ENCODE peak calls at places on chromosomes 13 and 19, in seven cellular contexts. U is AG20443, R is GM04503, J is HFFc6, B is hypothalamus, G is PC-3, Q is heart right ventricle. H is an unnamed sample.

GRCh38 chr13:32314968-32315254 is 252 bp downstream of the ZAR1L start:
- DNase-seq in U (peak), R (no peak), J (peak), B (no peak), G (peak), Q (peak), H (no peak)

GRCh38 chr19:33156354-33156753 is 24.4 kb downstream of the WDR88 start:
- DNase-seq in U (peak), R (no peak), J (peak), B (no peak), G (peak), Q (no peak), H (no peak)

GRCh38 chr19:53538378-53539109 is 599 bp downstream of the ZNF331 start:
- DNase-seq in U (no peak), R (no peak), J (no peak), B (no peak), G (peak), Q (no peak), H (no peak)

GRCh38 chr13:27406178-27406939 is 18.1 kb upstream of the GTF3A start:
- DNase-seq in U (peak), R (no peak), J (peak), B (no peak), G (peak), Q (no peak), H (no peak)

GRCh38 chr13:76816394-76816793 is 69.8 kb downstream of the KCTD12 start:
- DNase-seq in U (no peak), R (no peak), J (no peak), B (no peak), G (no peak), Q (no peak), H (no peak)

GRCh38 chr19:13195678-13196077 is 45.5 kb downstream of the IER2 start:
- DNase-seq in U (no peak), R (no peak), J (no peak), B (no peak), G (no peak), Q (no peak), H (peak)

GRCh38 chr19:5308471-5309437 is 31.9 kb downstream of the PTPRS start:
- DNase-seq in U (peak), R (no peak), J (no peak), B (peak), G (no peak), Q (peak), H (no peak)

GRCh38 chr13:30045916-30046704 is 195.7 kb upstream of the UBL3 start:
- DNase-seq in U (peak), R (no peak), J (peak), B (no peak), G (peak), Q (no peak), H (no peak)

GRCh38 chr19:1324792-1325567 is 39.3 kb downstream of the EFNA2 start:
- DNase-seq in U (peak), R (peak), J (peak), B (no peak), G (peak), Q (peak), H (no peak)

GRCh38 chr13:23758783-23759527 is 130.2 kb downstream of the MIPEP start:
- DNase-seq in U (no peak), R (no peak), J (no peak), B (no peak), G (no peak), Q (no peak), H (no peak)

GRCh38 chr13:103067751-103068563 is 1.7 kb upstream of the SLC10A2 start:
- DNase-seq in U (no peak), R (no peak), J (no peak), B (no peak), G (peak), Q (no peak), H (peak)

GRCh38 chr13:95568131-95568530 is 15.6 kb downstream of the CLDN10 start:
- DNase-seq in U (no peak), R (no peak), J (no peak), B (no peak), G (no peak), Q (no peak), H (no peak)

GRCh38 chr13:97367016-97367415 is 67.0 kb upstream of the RAP2A start:
- DNase-seq in U (peak), R (no peak), J (peak), B (no peak), G (no peak), Q (no peak), H (no peak)

GRCh38 chr19:44869728-44870470 is 21.2 kb upstream of the TOMM40 start:
- DNase-seq in U (no peak), R (no peak), J (no peak), B (no peak), G (peak), Q (peak), H (no peak)

GRCh38 chr19:46601318-46602224 is at the start of gene CALM3:
- DNase-seq in U (peak), R (no peak), J (no peak), B (no peak), G (no peak), Q (no peak), H (peak)

GRCh38 chr19:32607479-32607878 is 26.5 kb downstream of the PDCD5 start:
- DNase-seq in U (no peak), R (no peak), J (no peak), B (no peak), G (no peak), Q (no peak), H (no peak)

GRCh38 chr19:22286151-22286810 is at the start of gene ZNF729:
- DNase-seq in U (no peak), R (no peak), J (no peak), B (no peak), G (no peak), Q (peak), H (no peak)

GRCh38 chr13:99969934-99970760 is 1.4 kb downstream of the ZIC5 start:
- DNase-seq in U (no peak), R (no peak), J (no peak), B (no peak), G (no peak), Q (no peak), H (peak)

GRCh38 chr19:17243854-17244617 is 1.7 kb downstream of the NR2F6 start:
- DNase-seq in U (peak), R (no peak), J (peak), B (no peak), G (peak), Q (peak), H (peak)

GRCh38 chr13:51728972-51729371 is 75.0 kb downstream of the DHRS12 start:
- DNase-seq in U (peak), R (peak), J (peak), B (no peak), G (peak), Q (no peak), H (no peak)

GRCh38 chr19:39413903-39414608 is 1.6 kb downstream of the PLEKHG2 start:
- DNase-seq in U (peak), R (no peak), J (no peak), B (no peak), G (no peak), Q (no peak), H (peak)

GRCh38 chr19:45955905-45956608 is 17.6 kb downstream of the NOVA2 start:
- DNase-seq in U (no peak), R (no peak), J (no peak), B (no peak), G (peak), Q (peak), H (peak)

GRCh38 chr13:44437356-44438233 is 64.0 kb downstream of the SERP2 start:
- DNase-seq in U (no peak), R (no peak), J (peak), B (no peak), G (peak), Q (no peak), H (no peak)

GRCh38 chr19:2240881-2241760 is 4.5 kb downstream of the SF3A2 start:
- DNase-seq in U (no peak), R (no peak), J (no peak), B (no peak), G (no peak), Q (no peak), H (no peak)

GRCh38 chr19:30119180-30119920 is 177.3 kb downstream of the URI1 start:
- DNase-seq in U (no peak), R (no peak), J (no peak), B (no peak), G (no peak), Q (no peak), H (no peak)

GRCh38 chr19:16584825-16585801 is 12.9 kb upstream of the SLC35E1 start:
- DNase-seq in U (no peak), R (no peak), J (no peak), B (no peak), G (no peak), Q (no peak), H (no peak)

GRCh38 chr19:32599736-32600157 is 18.8 kb downstream of the PDCD5 start:
- DNase-seq in U (peak), R (no peak), J (peak), B (no peak), G (peak), Q (peak), H (no peak)

GRCh38 chr19:38739440-38740251 is 4.6 kb downstream of the CAPN12 start:
- DNase-seq in U (no peak), R (no peak), J (no peak), B (no peak), G (no peak), Q (no peak), H (no peak)

GRCh38 chr13:113398963-113399754 is 35.2 kb upstream of the GRTP1 start:
- DNase-seq in U (peak), R (no peak), J (no peak), B (no peak), G (no peak), Q (no peak), H (peak)

GRCh38 chr19:1855040-1855827 is 7.0 kb upstream of the REXO1 start:
- DNase-seq in U (peak), R (no peak), J (peak), B (no peak), G (peak), Q (peak), H (peak)

GRCh38 chr13:44207476-44207875 is 166.1 kb upstream of the SERP2 start:
- DNase-seq in U (no peak), R (no peak), J (no peak), B (no peak), G (peak), Q (no peak), H (no peak)

GRCh38 chr19:44988896-44989563 is 12.2 kb upstream of the RELB start:
- DNase-seq in U (peak), R (peak), J (peak), B (no peak), G (peak), Q (peak), H (peak)

GRCh38 chr19:53102701-53103140 is 501 bp downstream of the ZNF160 start:
- DNase-seq in U (peak), R (peak), J (peak), B (no peak), G (peak), Q (peak), H (peak)

GRCh38 chr13:112060899-112061366 is 6.0 kb upstream of the SOX1 start:
- DNase-seq in U (no peak), R (no peak), J (no peak), B (no peak), G (no peak), Q (no peak), H (no peak)

GRCh38 chr19:2171349-2172145 is 7.8 kb downstream of the DOT1L start:
- DNase-seq in U (no peak), R (no peak), J (no peak), B (no peak), G (no peak), Q (peak), H (peak)

GRCh38 chr19:53467503-53468262 is at the start of gene ZNF813:
- DNase-seq in U (peak), R (peak), J (peak), B (peak), G (peak), Q (peak), H (peak)

GRCh38 chr13:35744566-35745203 is 268.2 kb upstream of the MAB21L1 start:
- DNase-seq in U (no peak), R (no peak), J (no peak), B (no peak), G (no peak), Q (no peak), H (no peak)

GRCh38 chr13:27997904-27998522 is 9.5 kb upstream of the URAD start:
- DNase-seq in U (peak), R (no peak), J (peak), B (no peak), G (peak), Q (peak), H (peak)